ENCODE peak calls at places on chromosomes 5 and 9, in five cellular contexts. One of them, this sample, is unnamed.

GRCh38 chr5:57117601-57118000 is 56.3 kb upstream of the GPBP1 start:
- DNase-seq in HepG2: no peak
- DNase-seq in stomach: no peak
- DNase-seq in breast epithelium: no peak
- DNase-seq in HCT116: no peak
- DNase-seq in this sample: no peak

GRCh38 chr5:161545701-161546462 is 643 bp downstream of the GABRB2 start:
- DNase-seq in HepG2: no peak
- DNase-seq in stomach: no peak
- DNase-seq in breast epithelium: no peak
- DNase-seq in HCT116: no peak
- DNase-seq in this sample: no peak

GRCh38 chr5:123035320-123035949 is 1.1 kb downstream of the PPIC start:
- DNase-seq in HepG2: peak
- DNase-seq in stomach: peak
- DNase-seq in breast epithelium: peak
- DNase-seq in HCT116: peak
- DNase-seq in this sample: no peak

GRCh38 chr9:131320031-131320685 is 30.6 kb downstream of the PLPP7 start:
- DNase-seq in HepG2: no peak
- DNase-seq in stomach: no peak
- DNase-seq in breast epithelium: no peak
- DNase-seq in HCT116: no peak
- DNase-seq in this sample: no peak

GRCh38 chr9:80146466-80146865 is 574.7 kb downstream of the TLE4 start:
- DNase-seq in HepG2: no peak
- DNase-seq in stomach: no peak
- DNase-seq in breast epithelium: no peak
- DNase-seq in HCT116: no peak
- DNase-seq in this sample: no peak

GRCh38 chr9:32490601-32491000 is 35.4 kb downstream of the RIGI start:
- DNase-seq in HepG2: no peak
- DNase-seq in stomach: no peak
- DNase-seq in breast epithelium: no peak
- DNase-seq in HCT116: no peak
- DNase-seq in this sample: no peak

GRCh38 chr9:20524776-20525175 is 97.5 kb downstream of the MLLT3 start:
- DNase-seq in HepG2: no peak
- DNase-seq in stomach: no peak
- DNase-seq in breast epithelium: no peak
- DNase-seq in HCT116: peak
- DNase-seq in this sample: no peak

GRCh38 chr5:145887976-145888574 is 15.3 kb upstream of the GRXCR2 start:
- DNase-seq in HepG2: peak
- DNase-seq in stomach: peak
- DNase-seq in breast epithelium: no peak
- DNase-seq in HCT116: peak
- DNase-seq in this sample: no peak

GRCh38 chr5:135877570-135878155 is 18.0 kb downstream of the IL9 start:
- DNase-seq in HepG2: no peak
- DNase-seq in stomach: no peak
- DNase-seq in breast epithelium: no peak
- DNase-seq in HCT116: no peak
- DNase-seq in this sample: no peak

GRCh38 chr5:149745-150450 is 41.4 kb upstream of the LRRC14B start:
- DNase-seq in HepG2: no peak
- DNase-seq in stomach: no peak
- DNase-seq in breast epithelium: no peak
- DNase-seq in HCT116: no peak
- DNase-seq in this sample: no peak

GRCh38 chr9:98607787-98608186 is 100.9 kb downstream of the GABBR2 start:
- DNase-seq in HepG2: no peak
- DNase-seq in stomach: no peak
- DNase-seq in breast epithelium: no peak
- DNase-seq in HCT116: no peak
- DNase-seq in this sample: no peak

GRCh38 chr5:55530669-55531068 is 4.1 kb downstream of the PLPP1 start:
- DNase-seq in HepG2: no peak
- DNase-seq in stomach: no peak
- DNase-seq in breast epithelium: no peak
- DNase-seq in HCT116: no peak
- DNase-seq in this sample: peak

GRCh38 chr5:113294341-113295110 is 140.3 kb downstream of the TSSK1B start:
- DNase-seq in HepG2: no peak
- DNase-seq in stomach: peak
- DNase-seq in breast epithelium: peak
- DNase-seq in HCT116: peak
- DNase-seq in this sample: peak

DNA sequence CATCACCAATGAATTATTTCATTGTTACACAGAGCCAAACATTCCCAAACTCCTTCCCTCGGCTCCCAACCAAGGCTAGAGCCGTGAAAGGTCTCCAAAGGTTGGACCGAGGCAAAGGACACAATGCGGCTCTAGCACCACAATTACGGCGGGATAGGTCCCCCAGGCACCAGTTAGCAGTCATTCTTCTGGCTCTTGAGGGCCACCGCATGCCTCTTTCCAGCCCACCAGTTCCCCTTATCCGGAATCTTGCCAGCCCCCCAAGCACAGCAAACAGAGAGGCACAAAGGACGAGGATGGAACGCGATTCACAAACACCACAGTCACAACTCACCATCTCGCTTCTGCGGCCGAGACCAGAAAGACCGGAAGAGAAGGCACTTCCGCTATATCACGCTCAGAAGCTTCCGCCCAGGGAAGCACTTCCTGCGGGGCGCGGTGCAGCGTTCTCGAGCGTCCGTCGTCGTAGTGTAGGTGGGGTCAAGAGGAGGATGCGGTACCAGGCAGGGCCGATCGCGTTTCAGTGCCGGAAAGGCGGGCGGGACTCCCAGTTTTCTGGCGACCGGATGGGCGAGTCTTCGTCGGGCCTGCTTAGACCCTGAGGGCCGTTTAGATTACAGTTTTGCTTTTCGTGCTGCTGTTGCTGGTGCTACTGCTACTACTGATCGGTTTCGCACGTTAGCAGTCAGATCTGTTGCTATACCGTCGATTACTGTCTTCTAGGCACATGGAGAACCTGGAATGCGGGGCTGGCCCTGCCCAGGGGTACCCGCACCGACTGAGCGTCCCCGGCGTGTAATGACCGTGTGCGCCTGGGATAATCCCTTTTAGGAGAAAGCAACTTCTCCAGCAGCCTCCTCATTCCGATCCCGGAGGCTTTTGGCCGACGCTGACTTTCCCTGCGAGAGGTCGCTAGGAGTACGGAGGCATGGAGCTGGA is at the start of gene RPL37:
- DNase-seq in HepG2: peak
- DNase-seq in stomach: peak
- DNase-seq in breast epithelium: peak
- DNase-seq in HCT116: peak
- DNase-seq in this sample: peak
- TF ChIP-seq POLR2AphosphoS5 in HepG2: peak
- TF ChIP-seq POLR2AphosphoS5 in stomach: peak
- TF ChIP-seq POLR2AphosphoS5 in breast epithelium: peak
- TF ChIP-seq POLR2AphosphoS5 in HCT116: peak
- TF ChIP-seq POLR2AphosphoS5 in this sample: peak

GRCh38 chr5:77767301-77767700 is 8.8 kb downstream of the TBCA start:
- DNase-seq in HepG2: no peak
- DNase-seq in stomach: no peak
- DNase-seq in breast epithelium: no peak
- DNase-seq in HCT116: no peak
- DNase-seq in this sample: no peak
- TF ChIP-seq POLR2AphosphoS5 in HepG2: no peak
- TF ChIP-seq POLR2AphosphoS5 in stomach: no peak
- TF ChIP-seq POLR2AphosphoS5 in breast epithelium: no peak
- TF ChIP-seq POLR2AphosphoS5 in HCT116: no peak
- TF ChIP-seq POLR2AphosphoS5 in this sample: no peak

GRCh38 chr9:28396058-28396457 is 822.8 kb upstream of the C9orf72 start:
- DNase-seq in HepG2: no peak
- DNase-seq in stomach: no peak
- DNase-seq in breast epithelium: no peak
- DNase-seq in HCT116: no peak
- DNase-seq in this sample: no peak
- TF ChIP-seq POLR2AphosphoS5 in HepG2: no peak
- TF ChIP-seq POLR2AphosphoS5 in stomach: no peak
- TF ChIP-seq POLR2AphosphoS5 in breast epithelium: no peak
- TF ChIP-seq POLR2AphosphoS5 in HCT116: no peak
- TF ChIP-seq POLR2AphosphoS5 in this sample: no peak

DNA sequence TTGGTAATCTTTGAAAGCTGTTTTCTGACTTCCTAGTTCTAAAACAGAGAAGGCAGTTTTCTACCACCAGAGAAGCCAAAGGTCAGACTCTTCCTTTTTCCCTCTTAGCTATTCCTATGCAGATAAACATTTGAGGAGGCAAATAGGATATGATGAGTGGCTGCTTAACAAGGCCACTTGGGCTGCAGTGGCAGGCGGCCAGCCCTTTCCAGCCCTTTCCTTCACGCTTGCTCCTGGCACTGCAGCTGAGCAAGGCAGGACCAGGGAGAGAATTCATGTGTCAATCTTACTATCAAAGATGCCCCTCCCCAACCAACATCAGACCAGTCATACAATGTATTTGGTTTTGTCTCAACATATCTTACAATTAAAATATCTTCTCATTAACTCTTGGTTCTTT is 36.8 kb upstream of the RNF38 start:
- DNase-seq in HepG2: no peak
- DNase-seq in stomach: no peak
- DNase-seq in breast epithelium: no peak
- DNase-seq in HCT116: no peak
- DNase-seq in this sample: no peak
- TF ChIP-seq POLR2AphosphoS5 in HepG2: no peak
- TF ChIP-seq POLR2AphosphoS5 in stomach: no peak
- TF ChIP-seq POLR2AphosphoS5 in breast epithelium: no peak
- TF ChIP-seq POLR2AphosphoS5 in HCT116: no peak
- TF ChIP-seq POLR2AphosphoS5 in this sample: no peak

GRCh38 chr5:149470942-149471341 is 80.3 kb downstream of the CSNK1A1 start:
- DNase-seq in HepG2: no peak
- DNase-seq in stomach: no peak
- DNase-seq in breast epithelium: no peak
- DNase-seq in HCT116: no peak
- DNase-seq in this sample: no peak

GRCh38 chr5:149466457-149466972 is 84.7 kb downstream of the CSNK1A1 start:
- DNase-seq in HepG2: no peak
- DNase-seq in stomach: no peak
- DNase-seq in breast epithelium: no peak
- DNase-seq in HCT116: no peak
- DNase-seq in this sample: no peak

GRCh38 chr5:149459891-149460290 is 80.8 kb upstream of the IL17B start:
- DNase-seq in HepG2: no peak
- DNase-seq in stomach: no peak
- DNase-seq in breast epithelium: no peak
- DNase-seq in HCT116: no peak
- DNase-seq in this sample: no peak

GRCh38 chr5:149464796-149465489 is 85.9 kb upstream of the IL17B start:
- DNase-seq in HepG2: no peak
- DNase-seq in stomach: no peak
- DNase-seq in breast epithelium: no peak
- DNase-seq in HCT116: no peak
- DNase-seq in this sample: no peak
- TF ChIP-seq POLR2AphosphoS5 in HepG2: no peak
- TF ChIP-seq POLR2AphosphoS5 in stomach: no peak
- TF ChIP-seq POLR2AphosphoS5 in breast epithelium: no peak
- TF ChIP-seq POLR2AphosphoS5 in HCT116: no peak
- TF ChIP-seq POLR2AphosphoS5 in this sample: peak